ENCODE peak calls at places on chromosomes 6 and 20, in six cellular contexts. Q is upper lobe of left lung, L is IMR-90, M is cardiac fibroblast, K is OCI-LY7, A is body of pancreas. T is an unnamed sample.
A peak's percentile ranks its signal among the peaks of the same experiment; 100 is the strongest.

GRCh38 chr6:138805431-138805830 is 9.5 kb downstream of the ECT2L start:
- DNase-seq in Q (no peak), M (peak; percentile 41), L (peak; percentile 68), K (no peak), A (no peak), T (no peak)

GRCh38 chr6:120056085-120056484 is 706.5 kb upstream of the MAN1A1 start:
- DNase-seq in Q (no peak), K (peak; percentile 36), M (no peak), A (no peak), L (no peak), T (no peak)

GRCh38 chr6:31945507-31946369 is at the start of gene CFB:
- DNase-seq in K (no peak), Q (peak; percentile 85), M (peak; percentile 92), A (peak; percentile 82), L (peak; percentile 86), T (peak; percentile 59)

GRCh38 chr6:42088101-42088591 is 37.8 kb downstream of the TAF8 start:
- DNase-seq in A (peak; percentile 50), K (no peak), L (peak; percentile 54), M (peak; percentile 49), Q (no peak), T (no peak)

GRCh38 chr20:64115171-64115911 is 8.0 kb upstream of the NPBWR2 start:
- DNase-seq in A (no peak), L (no peak), Q (no peak), K (no peak), M (no peak), T (no peak)

GRCh38 chr6:30682181-30683117 is 4.0 kb downstream of the PPP1R18 start:
- DNase-seq in M (peak; percentile 82), Q (peak; percentile 90), L (peak; percentile 95), A (peak; percentile 61), K (peak; percentile 95), T (no peak)

GRCh38 chr6:30939473-30939872 is 1.3 kb upstream of the MUCL3 start:
- DNase-seq in K (no peak), A (peak; percentile 72), M (no peak), L (no peak), Q (no peak), T (no peak)

GRCh38 chr6:156617376-156617775 is 159.8 kb upstream of the ARID1B start:
- DNase-seq in Q (peak; percentile 63), A (peak; percentile 65), K (no peak), M (peak; percentile 75), L (no peak), T (peak; percentile 95)

GRCh38 chr20:47126709-47127108 is 229.8 kb downstream of the ZMYND8 start:
- DNase-seq in K (no peak), A (no peak), Q (no peak), M (peak; percentile 70), L (peak; percentile 69), T (no peak)

GRCh38 chr6:22526753-22527152 is 42.6 kb upstream of the HDGFL1 start:
- DNase-seq in A (no peak), K (no peak), Q (no peak), L (peak; percentile 36), M (no peak), T (no peak)

GRCh38 chr6:90214966-90215365 is 81.7 kb downstream of the BACH2 start:
- DNase-seq in A (no peak), L (no peak), Q (no peak), K (no peak), M (no peak), T (no peak)
- TF ChIP-seq CTCF in A (no peak), L (no peak), Q (no peak), K (no peak), M (no peak), T (no peak)

GRCh38 chr6:17289491-17290106 is 8.4 kb downstream of the RBM24 start:
- DNase-seq in K (no peak), M (peak; percentile 41), L (peak; percentile 60), A (peak; percentile 41), Q (peak; percentile 93), T (no peak)
- H3K4me3 ChIP-seq in K (no peak overlapping the region), M (no peak overlapping the region), L (no peak overlapping the region), A (no peak overlapping the region), Q (no peak overlapping the region), T (no peak overlapping the region)

DNA sequence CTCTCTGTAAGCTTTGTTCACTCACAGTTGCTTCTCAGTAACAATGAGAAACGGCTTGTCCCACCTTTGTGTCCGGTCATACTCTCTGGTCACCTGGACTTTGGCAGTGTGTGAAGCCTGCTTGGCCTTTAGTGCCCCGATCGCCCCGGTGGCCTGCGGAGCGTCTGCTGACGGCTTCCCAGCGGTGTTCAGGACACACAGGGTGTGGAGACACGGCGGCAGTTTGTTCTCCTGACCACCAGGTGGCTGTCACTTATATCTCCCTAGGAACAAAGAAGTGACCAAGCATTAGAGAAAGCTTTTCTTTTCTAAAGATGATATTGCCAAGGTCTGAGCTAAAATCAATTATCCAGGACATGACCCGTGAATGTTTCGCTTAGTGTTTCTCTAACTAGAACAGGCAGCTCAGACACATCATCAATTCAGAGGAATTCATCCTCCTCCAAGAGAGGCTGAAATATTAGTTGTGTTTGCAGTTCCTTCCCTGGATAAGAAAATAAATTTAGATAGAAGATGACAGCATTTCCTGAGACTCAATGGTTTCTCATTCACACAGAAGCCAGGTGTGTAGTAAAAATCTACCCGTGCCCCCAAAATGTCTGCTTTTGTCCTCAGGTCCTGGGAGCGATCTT is 167.4 kb upstream of the THBS2 start:
- DNase-seq in L (peak; percentile 18), Q (no peak), K (peak; percentile 1), A (peak; percentile 42), M (peak; percentile 44), T (no peak)
- TF ChIP-seq CTCF in L (peak; percentile 31), Q (peak; percentile 40), K (peak; percentile 39), A (peak; percentile 11), M (peak; percentile 45), T (peak; percentile 49)

DNA sequence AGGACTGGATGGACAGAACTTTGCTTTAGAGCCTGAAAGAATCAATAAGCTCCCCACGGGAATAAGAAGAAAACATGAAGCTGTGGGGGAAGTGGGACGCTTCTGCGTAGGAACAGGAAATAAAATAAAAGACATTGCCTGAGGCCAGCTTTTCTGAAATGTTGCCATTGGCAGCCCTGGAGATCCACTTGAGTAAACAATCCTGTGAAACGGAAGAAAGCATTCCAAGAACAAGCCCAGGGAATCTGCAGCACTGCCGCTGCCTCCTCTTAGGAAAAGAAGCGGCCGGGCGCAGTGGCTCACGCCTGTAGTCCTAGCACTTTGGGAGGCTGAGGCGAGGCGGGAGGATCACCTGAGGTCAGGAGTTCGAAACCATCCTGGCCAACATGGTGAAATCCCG is 182.3 kb upstream of the RALGAPA2 start:
- DNase-seq in K (no peak), A (no peak), L (no peak), Q (no peak), M (no peak), T (no peak)
- H3K4me3 ChIP-seq in K (no peak overlapping the region), A (no peak overlapping the region), L (no peak overlapping the region), Q (no peak overlapping the region), M (no peak overlapping the region), T (no peak overlapping the region)

DNA sequence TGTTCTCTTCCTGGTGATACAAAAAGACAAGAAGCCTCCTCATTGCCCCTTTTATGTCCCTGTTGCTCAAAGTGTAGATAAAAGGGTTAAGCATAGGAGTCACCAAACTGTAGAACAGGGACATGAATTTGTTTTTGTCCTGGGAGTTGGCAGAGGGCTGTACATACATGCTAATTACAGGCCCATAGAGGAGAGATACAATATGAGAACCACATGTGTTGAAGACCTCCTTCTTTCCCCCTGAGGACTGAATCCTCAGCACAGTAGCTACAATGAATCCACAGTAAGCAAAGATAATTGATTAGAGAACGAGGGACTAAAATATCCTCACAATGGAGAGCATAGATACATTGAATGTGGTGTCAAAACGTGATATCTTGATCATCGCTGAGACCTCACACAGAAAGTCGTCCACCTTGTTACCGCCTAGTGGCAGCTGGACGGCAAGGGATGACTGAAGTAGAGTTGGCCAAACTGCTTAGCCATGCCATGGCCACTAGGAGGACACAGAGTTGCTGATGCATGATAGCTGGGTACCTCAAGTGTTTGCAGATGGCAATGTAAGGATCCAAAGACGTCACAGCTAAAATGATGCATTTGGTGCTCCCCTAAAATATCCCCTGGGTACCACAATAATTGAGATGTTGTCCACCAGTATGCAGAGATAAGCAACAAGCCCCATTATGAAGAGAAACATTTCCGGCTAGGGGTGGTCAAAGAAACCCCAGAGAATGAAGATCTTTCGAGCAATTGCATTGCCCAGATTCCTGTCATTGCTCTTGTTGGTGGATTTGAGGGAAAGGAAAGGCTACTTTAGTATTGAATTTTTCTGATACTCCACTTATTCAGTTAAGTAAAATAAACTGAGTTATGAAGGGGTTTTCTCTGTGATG is 15.0 kb downstream of the OR2B3 start:
- DNase-seq in K (peak; percentile 12), Q (peak; percentile 21), M (peak; percentile 10), A (peak; percentile 17), L (no peak), T (no peak)
- TF ChIP-seq CTCF in K (peak; percentile 63), Q (peak; percentile 40), M (peak; percentile 61), A (peak; percentile 26), L (peak; percentile 23), T (peak; percentile 70)

DNA sequence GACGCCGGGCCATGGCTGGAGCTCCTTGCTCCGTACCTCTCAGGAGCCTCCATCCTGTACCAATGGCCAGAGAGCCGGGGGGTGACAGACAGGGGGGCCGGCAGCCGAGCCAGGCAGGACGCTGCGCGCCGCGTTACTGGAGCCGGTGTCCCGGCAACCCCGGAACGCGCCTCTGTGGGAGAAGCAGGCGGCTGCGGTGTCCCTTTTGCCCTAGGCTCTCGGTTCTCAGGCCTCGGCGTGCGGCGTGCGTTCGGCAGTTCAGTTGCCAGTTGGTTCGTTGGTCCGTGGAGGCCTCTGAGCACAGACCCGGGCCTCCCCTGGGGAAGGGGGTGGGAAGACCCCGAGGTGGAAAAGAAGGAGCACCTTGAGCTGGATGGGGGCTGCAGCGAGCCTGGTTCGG is at the start of gene SPATS1:
- DNase-seq in L (no peak), Q (no peak), M (no peak), A (peak; percentile 22), K (no peak), T (no peak)
- H3K4me3 ChIP-seq in L (no peak within 1 kb of the TSS), Q (no peak within 1 kb of the TSS), M (no peak within 1 kb of the TSS), A (no peak within 1 kb of the TSS), K (no peak within 1 kb of the TSS), T (no peak within 1 kb of the TSS)

GRCh38 chr6:164897523-164898094 is 411.8 kb downstream of the C6orf118 start:
- DNase-seq in M (no peak), A (no peak), K (peak; percentile 1), L (no peak), Q (no peak), T (no peak)
- TF ChIP-seq CTCF in M (no peak), A (no peak), K (peak; percentile 58), L (no peak), Q (no peak), T (no peak)

DNA sequence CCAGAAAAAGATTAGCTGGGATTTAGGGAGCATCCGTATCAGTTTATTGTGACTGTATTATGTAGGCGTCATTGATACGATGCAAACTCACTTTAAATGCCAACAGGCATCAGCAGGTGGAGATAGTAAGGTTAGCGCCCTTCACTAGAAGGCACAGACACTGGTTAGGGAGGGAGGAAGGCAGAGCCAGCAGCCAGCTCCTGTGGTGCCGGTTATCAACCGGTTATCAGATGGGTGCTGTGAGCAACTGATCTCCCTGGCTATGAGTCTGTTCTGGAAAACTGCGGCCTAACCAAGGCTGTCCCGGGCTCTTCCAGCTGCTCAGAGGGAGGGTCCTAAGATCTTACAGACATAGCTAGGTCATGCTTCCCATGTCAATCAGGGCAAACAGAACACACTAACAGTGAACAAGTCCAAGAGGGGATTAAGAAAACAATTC is 47.5 kb upstream of the CD93 start:
- DNase-seq in Q (no peak), K (no peak), M (no peak), A (peak; percentile 1), L (no peak), T (no peak)
- H3K4me3 ChIP-seq in Q (no peak overlapping the region), K (no peak overlapping the region), M (no peak overlapping the region), A (no peak overlapping the region), L (no peak overlapping the region), T (no peak overlapping the region)

GRCh38 chr20:55415567-55416142 is 589.7 kb downstream of the CBLN4 start:
- DNase-seq in A (no peak), M (peak; percentile 5), Q (no peak), L (no peak), K (peak; percentile 11), T (no peak)
- TF ChIP-seq CTCF in A (peak; percentile 17), M (peak; percentile 1), Q (no peak), L (no peak), K (peak; percentile 71), T (no peak)

T was measured in retinal pigment epithelial cell.